ENCODE peak calls at places on chromosomes 13 and 19, in five cellular contexts. One of them, this sample, is unnamed.

GRCh38 chr13:79455331-79455730 is 25.6 kb upstream of the NDFIP2 start:
- DNase-seq in dorsolateral prefrontal cortex: no peak
- DNase-seq in fibroblast of mammary gland: peak
- DNase-seq in cardiac muscle cell: no peak
- DNase-seq in CD8-positive, alpha-beta T cell: no peak
- DNase-seq in this sample: no peak

GRCh38 chr19:15769586-15769985 is 17.9 kb upstream of the OR10H5 start:
- DNase-seq in dorsolateral prefrontal cortex: no peak
- DNase-seq in fibroblast of mammary gland: no peak
- DNase-seq in cardiac muscle cell: no peak
- DNase-seq in CD8-positive, alpha-beta T cell: no peak
- DNase-seq in this sample: no peak

GRCh38 chr19:14248578-14249011 is 42.6 kb upstream of the ADGRL1 start:
- DNase-seq in dorsolateral prefrontal cortex: peak
- DNase-seq in fibroblast of mammary gland: peak
- DNase-seq in cardiac muscle cell: peak
- DNase-seq in CD8-positive, alpha-beta T cell: peak
- DNase-seq in this sample: peak

GRCh38 chr19:35746087-35746462 is 624 bp downstream of the PSENEN start:
- DNase-seq in dorsolateral prefrontal cortex: no peak
- DNase-seq in fibroblast of mammary gland: no peak
- DNase-seq in cardiac muscle cell: no peak
- DNase-seq in CD8-positive, alpha-beta T cell: no peak
- DNase-seq in this sample: no peak

GRCh38 chr13:70568571-70568970 is 460.3 kb upstream of the KLHL1 start:
- DNase-seq in dorsolateral prefrontal cortex: no peak
- DNase-seq in fibroblast of mammary gland: peak
- DNase-seq in cardiac muscle cell: peak
- DNase-seq in CD8-positive, alpha-beta T cell: no peak
- DNase-seq in this sample: peak

GRCh38 chr19:51514866-51515481 is 13.4 kb upstream of the SIGLEC12 start:
- DNase-seq in dorsolateral prefrontal cortex: no peak
- DNase-seq in fibroblast of mammary gland: peak
- DNase-seq in cardiac muscle cell: peak
- DNase-seq in CD8-positive, alpha-beta T cell: no peak
- DNase-seq in this sample: peak

GRCh38 chr13:110344320-110344719 is 37.2 kb downstream of the COL4A2 start:
- DNase-seq in dorsolateral prefrontal cortex: no peak
- DNase-seq in fibroblast of mammary gland: no peak
- DNase-seq in cardiac muscle cell: no peak
- DNase-seq in CD8-positive, alpha-beta T cell: no peak
- DNase-seq in this sample: no peak

GRCh38 chr19:45163156-45163555 is 2.4 kb upstream of the NKPD1 start:
- DNase-seq in dorsolateral prefrontal cortex: no peak
- DNase-seq in fibroblast of mammary gland: no peak
- DNase-seq in cardiac muscle cell: no peak
- DNase-seq in CD8-positive, alpha-beta T cell: no peak
- DNase-seq in this sample: no peak

GRCh38 chr13:53242015-53242414 is 213.4 kb downstream of the OLFM4 start:
- DNase-seq in dorsolateral prefrontal cortex: no peak
- DNase-seq in fibroblast of mammary gland: no peak
- DNase-seq in cardiac muscle cell: no peak
- DNase-seq in CD8-positive, alpha-beta T cell: no peak
- DNase-seq in this sample: no peak

GRCh38 chr13:64633948-64634347 is 2596.2 kb downstream of the PCDH9 start:
- DNase-seq in dorsolateral prefrontal cortex: no peak
- DNase-seq in fibroblast of mammary gland: no peak
- DNase-seq in cardiac muscle cell: no peak
- DNase-seq in CD8-positive, alpha-beta T cell: no peak
- DNase-seq in this sample: no peak

GRCh38 chr13:28376604-28377003 is 118.3 kb downstream of the FLT1 start:
- DNase-seq in dorsolateral prefrontal cortex: no peak
- DNase-seq in fibroblast of mammary gland: no peak
- DNase-seq in cardiac muscle cell: peak
- DNase-seq in CD8-positive, alpha-beta T cell: no peak
- DNase-seq in this sample: no peak

GRCh38 chr19:3606690-3607289 is at the start of gene TBXA2R:
- DNase-seq in dorsolateral prefrontal cortex: peak
- DNase-seq in fibroblast of mammary gland: peak
- DNase-seq in cardiac muscle cell: peak
- DNase-seq in CD8-positive, alpha-beta T cell: peak
- DNase-seq in this sample: no peak

GRCh38 chr13:36282818-36283432 is 14.7 kb downstream of the CCDC169 start:
- DNase-seq in dorsolateral prefrontal cortex: no peak
- DNase-seq in fibroblast of mammary gland: peak
- DNase-seq in cardiac muscle cell: peak
- DNase-seq in CD8-positive, alpha-beta T cell: no peak
- DNase-seq in this sample: peak

GRCh38 chr19:4524808-4525562 is 6.7 kb upstream of the PLIN4 start:
- DNase-seq in dorsolateral prefrontal cortex: no peak
- DNase-seq in fibroblast of mammary gland: peak
- DNase-seq in cardiac muscle cell: peak
- DNase-seq in CD8-positive, alpha-beta T cell: peak
- DNase-seq in this sample: peak

GRCh38 chr13:45500492-45501174 is 35.9 kb downstream of the COG3 start:
- DNase-seq in dorsolateral prefrontal cortex: no peak
- DNase-seq in fibroblast of mammary gland: peak
- DNase-seq in cardiac muscle cell: no peak
- DNase-seq in CD8-positive, alpha-beta T cell: no peak
- DNase-seq in this sample: no peak

GRCh38 chr19:56152644-56153043 is 11.6 kb downstream of the ZNF444 start:
- DNase-seq in dorsolateral prefrontal cortex: no peak
- DNase-seq in fibroblast of mammary gland: no peak
- DNase-seq in cardiac muscle cell: no peak
- DNase-seq in CD8-positive, alpha-beta T cell: no peak
- DNase-seq in this sample: no peak

GRCh38 chr13:22194106-22194810 is 523.4 kb downstream of the FGF9 start:
- DNase-seq in dorsolateral prefrontal cortex: no peak
- DNase-seq in fibroblast of mammary gland: no peak
- DNase-seq in cardiac muscle cell: no peak
- DNase-seq in CD8-positive, alpha-beta T cell: no peak
- DNase-seq in this sample: no peak

GRCh38 chr19:39830406-39830805 is 3.6 kb downstream of the DYRK1B start:
- DNase-seq in dorsolateral prefrontal cortex: no peak
- DNase-seq in fibroblast of mammary gland: no peak
- DNase-seq in cardiac muscle cell: no peak
- DNase-seq in CD8-positive, alpha-beta T cell: no peak
- DNase-seq in this sample: no peak

GRCh38 chr19:33492090-33492489 is 29.5 kb downstream of the PEPD start:
- DNase-seq in dorsolateral prefrontal cortex: peak
- DNase-seq in fibroblast of mammary gland: no peak
- DNase-seq in cardiac muscle cell: no peak
- DNase-seq in CD8-positive, alpha-beta T cell: no peak
- DNase-seq in this sample: no peak

GRCh38 chr19:45311640-45312039 is 11.0 kb downstream of the CKM start:
- DNase-seq in dorsolateral prefrontal cortex: no peak
- DNase-seq in fibroblast of mammary gland: no peak
- DNase-seq in cardiac muscle cell: no peak
- DNase-seq in CD8-positive, alpha-beta T cell: no peak
- DNase-seq in this sample: no peak

GRCh38 chr13:111489301-111489700 is 168.9 kb downstream of the TEX29 start:
- DNase-seq in dorsolateral prefrontal cortex: no peak
- DNase-seq in fibroblast of mammary gland: no peak
- DNase-seq in cardiac muscle cell: no peak
- DNase-seq in CD8-positive, alpha-beta T cell: no peak
- DNase-seq in this sample: no peak

GRCh38 chr19:49492573-49493411 is 3.4 kb upstream of the RPS11 start:
- DNase-seq in dorsolateral prefrontal cortex: no peak
- DNase-seq in fibroblast of mammary gland: peak
- DNase-seq in cardiac muscle cell: no peak
- DNase-seq in CD8-positive, alpha-beta T cell: no peak
- DNase-seq in this sample: peak

GRCh38 chr13:23743269-23743668 is 145.9 kb downstream of the MIPEP start:
- DNase-seq in dorsolateral prefrontal cortex: no peak
- DNase-seq in fibroblast of mammary gland: no peak
- DNase-seq in cardiac muscle cell: no peak
- DNase-seq in CD8-positive, alpha-beta T cell: no peak
- DNase-seq in this sample: no peak

GRCh38 chr13:20814224-20814910 is 40.6 kb upstream of the EEF1AKMT1 start:
- DNase-seq in dorsolateral prefrontal cortex: no peak
- DNase-seq in fibroblast of mammary gland: peak
- DNase-seq in cardiac muscle cell: peak
- DNase-seq in CD8-positive, alpha-beta T cell: no peak
- DNase-seq in this sample: no peak

GRCh38 chr13:86020350-86021002 is 221.3 kb upstream of the SLITRK6 start:
- DNase-seq in dorsolateral prefrontal cortex: no peak
- DNase-seq in fibroblast of mammary gland: peak
- DNase-seq in cardiac muscle cell: peak
- DNase-seq in CD8-positive, alpha-beta T cell: no peak
- DNase-seq in this sample: no peak

GRCh38 chr13:45055198-45055901 is 65.0 kb upstream of the GTF2F2 start:
- DNase-seq in dorsolateral prefrontal cortex: no peak
- DNase-seq in fibroblast of mammary gland: peak
- DNase-seq in cardiac muscle cell: no peak
- DNase-seq in CD8-positive, alpha-beta T cell: no peak
- DNase-seq in this sample: peak

GRCh38 chr13:98371624-98372023 is 194.6 kb upstream of the RNF113B start:
- DNase-seq in dorsolateral prefrontal cortex: no peak
- DNase-seq in fibroblast of mammary gland: no peak
- DNase-seq in cardiac muscle cell: no peak
- DNase-seq in CD8-positive, alpha-beta T cell: no peak
- DNase-seq in this sample: no peak

GRCh38 chr19:29672933-29673336 is 7.7 kb downstream of the PLEKHF1 start:
- DNase-seq in dorsolateral prefrontal cortex: peak
- DNase-seq in fibroblast of mammary gland: no peak
- DNase-seq in cardiac muscle cell: no peak
- DNase-seq in CD8-positive, alpha-beta T cell: peak
- DNase-seq in this sample: peak

GRCh38 chr13:43785681-43786471 is 896 bp downstream of the ENOX1 start:
- DNase-seq in dorsolateral prefrontal cortex: peak
- DNase-seq in fibroblast of mammary gland: peak
- DNase-seq in cardiac muscle cell: peak
- DNase-seq in CD8-positive, alpha-beta T cell: no peak
- DNase-seq in this sample: peak

GRCh38 chr13:71067164-71067815 is 799.7 kb downstream of the DACH1 start:
- DNase-seq in dorsolateral prefrontal cortex: no peak
- DNase-seq in fibroblast of mammary gland: no peak
- DNase-seq in cardiac muscle cell: peak
- DNase-seq in CD8-positive, alpha-beta T cell: no peak
- DNase-seq in this sample: no peak

GRCh38 chr19:27775395-27775794 is 1437.6 kb downstream of the UQCRFS1 start:
- DNase-seq in dorsolateral prefrontal cortex: no peak
- DNase-seq in fibroblast of mammary gland: no peak
- DNase-seq in cardiac muscle cell: no peak
- DNase-seq in CD8-positive, alpha-beta T cell: no peak
- DNase-seq in this sample: no peak

GRCh38 chr19:27774827-27775226 is 1438.1 kb downstream of the UQCRFS1 start:
- DNase-seq in dorsolateral prefrontal cortex: no peak
- DNase-seq in fibroblast of mammary gland: peak
- DNase-seq in cardiac muscle cell: no peak
- DNase-seq in CD8-positive, alpha-beta T cell: no peak
- DNase-seq in this sample: peak

GRCh38 chr19:27776020-27776419 is 1436.9 kb downstream of the UQCRFS1 start:
- DNase-seq in dorsolateral prefrontal cortex: no peak
- DNase-seq in fibroblast of mammary gland: peak
- DNase-seq in cardiac muscle cell: no peak
- DNase-seq in CD8-positive, alpha-beta T cell: no peak
- DNase-seq in this sample: no peak

GRCh38 chr19:27773318-27774094 is 1439.4 kb downstream of the UQCRFS1 start:
- DNase-seq in dorsolateral prefrontal cortex: no peak
- DNase-seq in fibroblast of mammary gland: no peak
- DNase-seq in cardiac muscle cell: no peak
- DNase-seq in CD8-positive, alpha-beta T cell: no peak
- DNase-seq in this sample: no peak

GRCh38 chr19:27774337-27774736 is 1438.6 kb downstream of the UQCRFS1 start:
- DNase-seq in dorsolateral prefrontal cortex: no peak
- DNase-seq in fibroblast of mammary gland: no peak
- DNase-seq in cardiac muscle cell: no peak
- DNase-seq in CD8-positive, alpha-beta T cell: no peak
- DNase-seq in this sample: no peak
- TF ChIP-seq CTCF in dorsolateral prefrontal cortex: no peak
- TF ChIP-seq CTCF in fibroblast of mammary gland: peak
- TF ChIP-seq CTCF in cardiac muscle cell: peak
- TF ChIP-seq CTCF in CD8-positive, alpha-beta T cell: no peak
- TF ChIP-seq CTCF in this sample: peak

GRCh38 chr19:17027428-17027816 is 812 bp upstream of the CPAMD8 start:
- DNase-seq in dorsolateral prefrontal cortex: no peak
- DNase-seq in fibroblast of mammary gland: no peak
- DNase-seq in cardiac muscle cell: no peak
- DNase-seq in CD8-positive, alpha-beta T cell: no peak
- DNase-seq in this sample: no peak
- H3K4me3 ChIP-seq in dorsolateral prefrontal cortex: no peak
- H3K4me3 ChIP-seq in fibroblast of mammary gland: no peak
- H3K4me3 ChIP-seq in cardiac muscle cell: no peak
- H3K4me3 ChIP-seq in CD8-positive, alpha-beta T cell: no peak
- H3K4me3 ChIP-seq in this sample: no peak

DNA sequence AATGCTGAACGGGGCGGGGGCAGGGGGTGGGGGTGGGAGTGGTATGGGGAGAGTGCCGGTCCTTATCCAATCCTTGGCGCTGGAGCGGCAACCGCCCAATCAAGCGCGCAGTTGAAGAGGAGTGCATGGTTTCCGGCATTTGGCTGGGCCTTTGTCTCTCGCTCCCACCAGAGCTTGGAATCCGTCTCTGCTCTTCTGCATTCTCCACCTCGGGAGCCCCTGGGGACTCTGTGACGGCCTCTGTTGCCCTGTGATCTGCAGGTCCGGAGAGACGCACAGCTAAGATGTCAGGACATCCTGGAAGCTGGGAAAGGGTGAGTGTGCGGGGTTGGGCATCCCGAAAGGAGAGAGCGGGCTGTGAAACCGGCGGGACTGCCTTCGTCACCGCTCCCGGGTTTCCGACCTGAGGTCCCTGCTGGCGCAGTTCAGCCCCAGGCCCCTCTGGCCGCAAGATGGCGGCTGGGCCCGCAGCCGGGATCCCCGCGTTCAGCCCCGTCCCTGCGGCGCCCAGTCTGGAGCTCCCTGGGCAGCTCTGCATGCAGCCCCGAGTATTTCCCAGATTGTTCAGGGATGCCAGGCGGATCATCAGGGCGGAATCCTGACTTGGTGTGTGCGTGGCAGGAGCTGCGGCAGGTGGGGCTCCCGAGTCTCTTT is 53.6 kb upstream of the ZNF254 start:
- DNase-seq in dorsolateral prefrontal cortex: peak
- DNase-seq in fibroblast of mammary gland: peak
- DNase-seq in cardiac muscle cell: peak
- DNase-seq in CD8-positive, alpha-beta T cell: peak
- DNase-seq in this sample: peak
- TF ChIP-seq CTCF in dorsolateral prefrontal cortex: no peak
- TF ChIP-seq CTCF in fibroblast of mammary gland: no peak
- TF ChIP-seq CTCF in cardiac muscle cell: peak
- TF ChIP-seq CTCF in CD8-positive, alpha-beta T cell: no peak
- TF ChIP-seq CTCF in this sample: no peak

GRCh38 chr19:13100871-13101589 is 1.6 kb downstream of the LYL1 start:
- DNase-seq in dorsolateral prefrontal cortex: no peak
- DNase-seq in fibroblast of mammary gland: no peak
- DNase-seq in cardiac muscle cell: no peak
- DNase-seq in CD8-positive, alpha-beta T cell: no peak
- DNase-seq in this sample: no peak
- H3K4me3 ChIP-seq in dorsolateral prefrontal cortex: peak
- H3K4me3 ChIP-seq in fibroblast of mammary gland: no peak
- H3K4me3 ChIP-seq in cardiac muscle cell: no peak
- H3K4me3 ChIP-seq in CD8-positive, alpha-beta T cell: no peak
- H3K4me3 ChIP-seq in this sample: no peak

This sample was measured in GM12865.